ENCODE peak calls at places on chromosome 10, in ten cellular contexts. One of them, this sample, is unnamed. For H3K27me3, the result is how much of the 10 kb centered on the place peaks cover.

GRCh38 chr10:131016556-131016955 is 295.0 kb downstream of the TCERG1L start:
- DNase-seq in transverse colon: no peak
- DNase-seq in CD8-positive, alpha-beta T cell: no peak
- DNase-seq in vagina: no peak
- DNase-seq in right atrium auricular region: no peak
- DNase-seq in bronchial epithelial cell: no peak
- DNase-seq in aorta: no peak
- DNase-seq in Caco-2: no peak
- DNase-seq in fibroblast of lung: no peak
- DNase-seq in dorsolateral prefrontal cortex: no peak
- DNase-seq in this sample: no peak

GRCh38 chr10:76310681-76311080 is 879.3 kb downstream of the LRMDA start:
- DNase-seq in transverse colon: no peak
- DNase-seq in CD8-positive, alpha-beta T cell: no peak
- DNase-seq in vagina: no peak
- DNase-seq in right atrium auricular region: no peak
- DNase-seq in bronchial epithelial cell: no peak
- DNase-seq in aorta: no peak
- DNase-seq in Caco-2: no peak
- DNase-seq in fibroblast of lung: no peak
- DNase-seq in dorsolateral prefrontal cortex: no peak
- DNase-seq in this sample: no peak

GRCh38 chr10:71773221-71773971 is at the start of gene VSIR:
- DNase-seq in transverse colon: peak
- DNase-seq in CD8-positive, alpha-beta T cell: peak
- DNase-seq in vagina: no peak
- DNase-seq in right atrium auricular region: peak
- DNase-seq in bronchial epithelial cell: peak
- DNase-seq in aorta: peak
- DNase-seq in Caco-2: peak
- DNase-seq in fibroblast of lung: peak
- DNase-seq in dorsolateral prefrontal cortex: peak
- DNase-seq in this sample: peak

GRCh38 chr10:63283093-63283492 is 150.0 kb downstream of the NRBF2 start:
- DNase-seq in transverse colon: no peak
- DNase-seq in CD8-positive, alpha-beta T cell: no peak
- DNase-seq in vagina: no peak
- DNase-seq in right atrium auricular region: no peak
- DNase-seq in bronchial epithelial cell: no peak
- DNase-seq in aorta: no peak
- DNase-seq in Caco-2: no peak
- DNase-seq in fibroblast of lung: no peak
- DNase-seq in dorsolateral prefrontal cortex: no peak
- DNase-seq in this sample: no peak

GRCh38 chr10:114095676-114096331 is 52.1 kb downstream of the ADRB1 start:
- DNase-seq in transverse colon: no peak
- DNase-seq in CD8-positive, alpha-beta T cell: no peak
- DNase-seq in vagina: no peak
- DNase-seq in right atrium auricular region: no peak
- DNase-seq in bronchial epithelial cell: no peak
- DNase-seq in aorta: no peak
- DNase-seq in Caco-2: no peak
- DNase-seq in fibroblast of lung: no peak
- DNase-seq in dorsolateral prefrontal cortex: no peak
- DNase-seq in this sample: no peak

GRCh38 chr10:117609095-117609821 is 66.7 kb downstream of the EMX2 start:
- DNase-seq in transverse colon: no peak
- DNase-seq in CD8-positive, alpha-beta T cell: no peak
- DNase-seq in vagina: no peak
- DNase-seq in right atrium auricular region: peak
- DNase-seq in bronchial epithelial cell: peak
- DNase-seq in aorta: peak
- DNase-seq in Caco-2: peak
- DNase-seq in fibroblast of lung: no peak
- DNase-seq in dorsolateral prefrontal cortex: no peak
- DNase-seq in this sample: peak

GRCh38 chr10:45224219-45224841 is 91.1 kb downstream of the OR13A1 start:
- DNase-seq in transverse colon: no peak
- DNase-seq in CD8-positive, alpha-beta T cell: no peak
- DNase-seq in vagina: no peak
- DNase-seq in right atrium auricular region: no peak
- DNase-seq in bronchial epithelial cell: no peak
- DNase-seq in aorta: peak
- DNase-seq in Caco-2: no peak
- DNase-seq in fibroblast of lung: no peak
- DNase-seq in dorsolateral prefrontal cortex: no peak
- DNase-seq in this sample: no peak

GRCh38 chr10:97307441-97307840 is 11.6 kb upstream of the FRAT1 start:
- DNase-seq in transverse colon: no peak
- DNase-seq in CD8-positive, alpha-beta T cell: no peak
- DNase-seq in vagina: no peak
- DNase-seq in right atrium auricular region: no peak
- DNase-seq in bronchial epithelial cell: no peak
- DNase-seq in aorta: no peak
- DNase-seq in Caco-2: no peak
- DNase-seq in fibroblast of lung: no peak
- DNase-seq in dorsolateral prefrontal cortex: no peak
- DNase-seq in this sample: no peak

GRCh38 chr10:69758310-69758728 is 43.4 kb upstream of the COL13A1 start:
- DNase-seq in transverse colon: no peak
- DNase-seq in CD8-positive, alpha-beta T cell: no peak
- DNase-seq in vagina: no peak
- DNase-seq in right atrium auricular region: no peak
- DNase-seq in bronchial epithelial cell: no peak
- DNase-seq in aorta: no peak
- DNase-seq in Caco-2: no peak
- DNase-seq in fibroblast of lung: no peak
- DNase-seq in dorsolateral prefrontal cortex: no peak
- DNase-seq in this sample: no peak

DNA sequence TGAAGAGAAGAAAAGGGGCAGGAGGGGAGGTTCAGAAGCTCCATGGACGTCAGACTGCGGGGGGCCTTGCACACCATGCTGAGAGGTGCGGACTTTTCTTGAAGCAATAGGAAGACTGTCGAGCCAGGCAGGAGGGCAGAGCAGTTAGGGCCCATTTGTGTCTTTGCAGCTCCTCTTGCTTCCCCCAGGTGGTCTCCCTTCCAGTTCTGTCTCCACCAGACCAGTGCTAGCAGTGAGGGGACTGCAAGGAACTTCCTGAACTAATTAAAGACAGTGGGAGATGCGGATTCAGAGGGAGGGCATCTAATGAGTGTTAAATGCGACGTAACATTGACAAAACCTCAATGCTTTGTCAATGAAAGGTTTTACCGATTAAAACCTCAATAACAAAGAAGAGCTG is 225.4 kb downstream of the USP6NL start:
- DNase-seq in transverse colon: no peak
- DNase-seq in CD8-positive, alpha-beta T cell: no peak
- DNase-seq in vagina: no peak
- DNase-seq in right atrium auricular region: no peak
- DNase-seq in bronchial epithelial cell: no peak
- DNase-seq in aorta: no peak
- DNase-seq in Caco-2: no peak
- DNase-seq in fibroblast of lung: no peak
- DNase-seq in dorsolateral prefrontal cortex: no peak
- DNase-seq in this sample: no peak
- H3K27me3 ChIP-seq in transverse colon: under half
- H3K27me3 ChIP-seq in CD8-positive, alpha-beta T cell: under half
- H3K27me3 ChIP-seq in vagina: under half
- H3K27me3 ChIP-seq in right atrium auricular region: under half
- H3K27me3 ChIP-seq in bronchial epithelial cell: under half
- H3K27me3 ChIP-seq in aorta: under half
- H3K27me3 ChIP-seq in Caco-2: under half
- H3K27me3 ChIP-seq in fibroblast of lung: under half
- H3K27me3 ChIP-seq in dorsolateral prefrontal cortex: under half
- H3K27me3 ChIP-seq in this sample: under half

DNA sequence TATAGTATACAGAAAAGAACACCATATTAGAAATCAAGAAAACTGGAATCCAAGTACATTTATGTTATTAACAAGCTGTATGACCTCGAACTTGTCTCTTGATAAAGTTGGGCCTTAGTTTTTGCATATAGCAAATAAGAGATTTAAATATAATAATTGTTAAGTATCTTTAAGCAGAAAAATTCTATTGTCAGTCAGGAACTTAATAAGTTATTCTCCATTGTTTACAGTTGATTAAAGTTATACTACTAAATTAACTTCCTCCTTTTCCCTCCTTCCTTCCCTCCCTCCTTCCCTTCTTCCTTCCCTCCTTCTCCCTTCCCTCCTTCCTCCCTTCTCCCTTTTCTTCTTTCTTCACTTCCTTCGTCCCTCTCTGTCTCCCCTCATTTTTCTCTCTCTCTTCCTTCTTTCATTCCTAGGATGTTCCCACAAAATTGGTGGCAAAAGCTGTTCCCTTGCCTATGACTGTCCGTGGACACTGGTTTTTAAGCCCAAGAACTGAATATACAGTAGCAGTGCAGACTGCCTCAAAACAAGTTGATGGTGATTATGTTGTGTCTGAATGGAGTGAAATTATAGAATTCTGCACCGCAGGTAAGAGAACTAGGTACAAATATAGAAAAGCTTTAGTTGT is 59.7 kb downstream of the PHYHIPL start:
- DNase-seq in transverse colon: no peak
- DNase-seq in CD8-positive, alpha-beta T cell: no peak
- DNase-seq in vagina: no peak
- DNase-seq in right atrium auricular region: no peak
- DNase-seq in bronchial epithelial cell: no peak
- DNase-seq in aorta: no peak
- DNase-seq in Caco-2: no peak
- DNase-seq in fibroblast of lung: no peak
- DNase-seq in dorsolateral prefrontal cortex: no peak
- DNase-seq in this sample: no peak
- H3K27me3 ChIP-seq in transverse colon: under half
- H3K27me3 ChIP-seq in CD8-positive, alpha-beta T cell: under half
- H3K27me3 ChIP-seq in vagina: under half
- H3K27me3 ChIP-seq in right atrium auricular region: under half
- H3K27me3 ChIP-seq in bronchial epithelial cell: under half
- H3K27me3 ChIP-seq in aorta: under half
- H3K27me3 ChIP-seq in Caco-2: under half
- H3K27me3 ChIP-seq in fibroblast of lung: under half
- H3K27me3 ChIP-seq in dorsolateral prefrontal cortex: under half
- H3K27me3 ChIP-seq in this sample: under half

GRCh38 chr10:132934953-132935352 is 7.4 kb downstream of the CFAP46 start:
- DNase-seq in transverse colon: no peak
- DNase-seq in CD8-positive, alpha-beta T cell: no peak
- DNase-seq in vagina: no peak
- DNase-seq in right atrium auricular region: no peak
- DNase-seq in bronchial epithelial cell: no peak
- DNase-seq in aorta: no peak
- DNase-seq in Caco-2: no peak
- DNase-seq in fibroblast of lung: no peak
- DNase-seq in dorsolateral prefrontal cortex: no peak
- DNase-seq in this sample: no peak

GRCh38 chr10:132939957-132940790 is 2.2 kb downstream of the CFAP46 start:
- DNase-seq in transverse colon: peak
- DNase-seq in CD8-positive, alpha-beta T cell: no peak
- DNase-seq in vagina: no peak
- DNase-seq in right atrium auricular region: no peak
- DNase-seq in bronchial epithelial cell: peak
- DNase-seq in aorta: peak
- DNase-seq in Caco-2: peak
- DNase-seq in fibroblast of lung: peak
- DNase-seq in dorsolateral prefrontal cortex: peak
- DNase-seq in this sample: peak

GRCh38 chr10:132938472-132939329 is 3.7 kb downstream of the CFAP46 start:
- DNase-seq in transverse colon: no peak
- DNase-seq in CD8-positive, alpha-beta T cell: no peak
- DNase-seq in vagina: no peak
- DNase-seq in right atrium auricular region: no peak
- DNase-seq in bronchial epithelial cell: no peak
- DNase-seq in aorta: no peak
- DNase-seq in Caco-2: peak
- DNase-seq in fibroblast of lung: no peak
- DNase-seq in dorsolateral prefrontal cortex: peak
- DNase-seq in this sample: peak

GRCh38 chr10:132939378-132939955 is 2.9 kb downstream of the CFAP46 start:
- DNase-seq in transverse colon: no peak
- DNase-seq in CD8-positive, alpha-beta T cell: no peak
- DNase-seq in vagina: no peak
- DNase-seq in right atrium auricular region: no peak
- DNase-seq in bronchial epithelial cell: no peak
- DNase-seq in aorta: no peak
- DNase-seq in Caco-2: no peak
- DNase-seq in fibroblast of lung: no peak
- DNase-seq in dorsolateral prefrontal cortex: peak
- DNase-seq in this sample: no peak

DNA sequence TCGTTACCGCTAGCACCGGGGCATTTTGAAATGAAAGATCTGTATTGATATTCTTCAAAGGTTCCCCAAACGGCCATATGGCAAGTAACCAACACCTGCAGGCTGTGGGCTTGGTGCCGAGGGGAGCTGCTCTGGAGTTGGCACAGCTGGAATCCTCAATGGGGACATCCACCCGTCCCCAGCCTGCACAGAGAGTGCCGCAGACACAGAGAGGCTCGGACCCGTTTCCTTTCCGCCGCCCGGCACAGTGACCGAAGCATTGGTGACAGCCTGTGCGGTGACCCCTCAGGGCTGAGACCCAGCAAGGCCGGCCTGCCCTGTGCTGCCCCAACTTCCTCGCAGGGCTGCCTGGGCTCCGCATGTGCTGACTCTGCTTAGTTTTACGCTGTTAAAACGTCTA is 4.5 kb downstream of the CFAP46 start:
- DNase-seq in transverse colon: no peak
- DNase-seq in CD8-positive, alpha-beta T cell: no peak
- DNase-seq in vagina: no peak
- DNase-seq in right atrium auricular region: no peak
- DNase-seq in bronchial epithelial cell: no peak
- DNase-seq in aorta: no peak
- DNase-seq in Caco-2: no peak
- DNase-seq in fibroblast of lung: no peak
- DNase-seq in dorsolateral prefrontal cortex: peak
- DNase-seq in this sample: no peak
- H3K27me3 ChIP-seq in transverse colon: under half
- H3K27me3 ChIP-seq in CD8-positive, alpha-beta T cell: under half
- H3K27me3 ChIP-seq in vagina: under half
- H3K27me3 ChIP-seq in right atrium auricular region: under half
- H3K27me3 ChIP-seq in bronchial epithelial cell: under half
- H3K27me3 ChIP-seq in aorta: under half
- H3K27me3 ChIP-seq in Caco-2: under half
- H3K27me3 ChIP-seq in fibroblast of lung: under half
- H3K27me3 ChIP-seq in dorsolateral prefrontal cortex: under half
- H3K27me3 ChIP-seq in this sample: under half

DNA sequence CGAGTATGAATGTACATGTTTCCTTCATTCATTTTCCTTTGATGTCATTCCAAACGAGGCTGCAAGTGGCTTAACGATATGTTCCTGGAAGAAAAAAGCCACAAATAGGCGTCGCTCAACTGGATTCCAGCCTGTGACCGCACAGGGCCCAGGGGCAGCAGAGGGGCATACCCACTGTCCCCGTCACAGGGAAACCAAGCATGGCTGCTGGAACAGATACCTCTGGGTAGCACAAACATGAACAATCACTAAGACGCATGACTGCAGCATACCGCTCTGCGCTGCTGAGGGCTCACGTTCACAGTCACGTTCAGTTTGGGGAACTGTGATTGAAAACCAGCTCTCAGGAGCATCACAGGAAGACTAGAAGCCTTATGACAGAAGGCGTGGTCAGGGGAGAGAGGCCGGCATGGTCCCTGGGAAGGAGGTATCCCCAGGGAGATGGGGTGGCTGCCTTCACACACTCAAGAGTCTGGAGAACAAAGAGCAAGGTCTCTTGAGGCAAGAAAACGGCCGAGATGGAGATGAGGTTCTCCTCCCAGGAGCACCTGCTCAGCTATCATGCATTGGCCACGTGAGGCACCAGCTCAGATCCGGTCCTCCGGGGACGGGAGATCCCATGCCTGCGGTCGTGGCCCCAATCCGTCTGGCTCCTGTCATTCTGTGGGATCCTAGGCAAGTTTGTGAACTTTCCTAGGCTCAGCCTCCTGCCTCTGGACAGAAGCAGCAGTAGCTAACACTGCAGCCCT is 213.6 kb downstream of the DIP2C start:
- DNase-seq in transverse colon: no peak
- DNase-seq in CD8-positive, alpha-beta T cell: peak
- DNase-seq in vagina: no peak
- DNase-seq in right atrium auricular region: peak
- DNase-seq in bronchial epithelial cell: no peak
- DNase-seq in aorta: no peak
- DNase-seq in Caco-2: no peak
- DNase-seq in fibroblast of lung: no peak
- DNase-seq in dorsolateral prefrontal cortex: no peak
- DNase-seq in this sample: no peak
- H3K27me3 ChIP-seq in transverse colon: under half
- H3K27me3 ChIP-seq in CD8-positive, alpha-beta T cell: under half
- H3K27me3 ChIP-seq in vagina: under half
- H3K27me3 ChIP-seq in right atrium auricular region: under half
- H3K27me3 ChIP-seq in bronchial epithelial cell: under half
- H3K27me3 ChIP-seq in aorta: under half
- H3K27me3 ChIP-seq in Caco-2: under half
- H3K27me3 ChIP-seq in fibroblast of lung: under half
- H3K27me3 ChIP-seq in dorsolateral prefrontal cortex: under half
- H3K27me3 ChIP-seq in this sample: under half